ENCODE peak calls at places on chromosomes 5 and 9, in five cellular contexts. I is H1, U is H9, F is mesenchymal stem cell, Z is neuronal stem cell. H is an unnamed sample.

GRCh38 chr5:80406980-80407734 is 707 bp upstream of the ZFYVE16 start:
- DNase-seq in I (no peak), U (no peak), F (peak; percentile 77), Z (peak; percentile 4), H (peak; percentile 57)

GRCh38 chr5:94103507-94104245 is 362.3 kb upstream of the POU5F2 start:
- DNase-seq in I (no peak), U (no peak), F (no peak), Z (no peak), H (no peak)

GRCh38 chr5:143653256-143653655 is 158.7 kb upstream of the HMHB1 start:
- DNase-seq in I (no peak), U (no peak), F (no peak), Z (no peak), H (peak; percentile 47)

GRCh38 chr5:38193015-38193581 is 65.3 kb upstream of the EGFLAM start:
- DNase-seq in I (peak; percentile 36), U (peak; percentile 74), F (peak; percentile 61), Z (peak; percentile 59), H (peak; percentile 84)

GRCh38 chr9:103372828-103373227 is 377.7 kb downstream of the CYLC2 start:
- DNase-seq in I (no peak), U (no peak), F (no peak), Z (no peak), H (no peak)

GRCh38 chr9:1732670-1733069 is 282.5 kb upstream of the SMARCA2 start:
- DNase-seq in I (no peak), U (no peak), F (no peak), Z (no peak), H (no peak)

GRCh38 chr5:74113987-74114386 is 488.0 kb downstream of the ARHGEF28 start:
- DNase-seq in I (no peak), U (no peak), F (no peak), Z (no peak), H (no peak)

GRCh38 chr5:139901971-139902370 is 106.4 kb downstream of the PSD2 start:
- DNase-seq in I (no peak), U (no peak), F (no peak), Z (no peak), H (no peak)

GRCh38 chr5:150670275-150670960 is 9.4 kb downstream of the MYOZ3 start:
- DNase-seq in I (no peak), U (no peak), F (peak; percentile 19), Z (no peak), H (no peak)

GRCh38 chr9:16368425-16369087 is 501.9 kb downstream of the BNC2 start:
- DNase-seq in I (no peak), U (peak; percentile 5), F (peak; percentile 6), Z (no peak), H (peak; percentile 75)

GRCh38 chr9:16369427-16369826 is 501.0 kb downstream of the BNC2 start:
- DNase-seq in I (no peak), U (peak; percentile 23), F (no peak), Z (no peak), H (no peak)

GRCh38 chr9:16364347-16364746 is 506.1 kb downstream of the BNC2 start:
- DNase-seq in I (no peak), U (peak; percentile 18), F (no peak), Z (no peak), H (no peak)

GRCh38 chr9:16371306-16371705 is 499.2 kb downstream of the BNC2 start:
- DNase-seq in I (no peak), U (peak; percentile 6), F (no peak), Z (peak; percentile 6), H (no peak)

GRCh38 chr9:16367605-16368424 is 502.7 kb downstream of the BNC2 start:
- DNase-seq in I (no peak), U (peak; percentile 17), F (peak; percentile 35), Z (no peak), H (peak; percentile 97)
- H2BK12ac ChIP-seq in I (no peak overlapping the region), U (no peak overlapping the region), F (no peak overlapping the region), Z (no peak overlapping the region), H (peak overlapping the region; percentile 94)

GRCh38 chr5:66959668-66960067 is 236.9 kb downstream of the CD180 start:
- DNase-seq in I (no peak), U (no peak), F (peak; percentile 79), Z (no peak), H (no peak)
- H2BK120ac ChIP-seq in I (no peak overlapping the region), U (no peak overlapping the region), F (no peak overlapping the region), Z (no peak overlapping the region), H (no peak overlapping the region)

DNA sequence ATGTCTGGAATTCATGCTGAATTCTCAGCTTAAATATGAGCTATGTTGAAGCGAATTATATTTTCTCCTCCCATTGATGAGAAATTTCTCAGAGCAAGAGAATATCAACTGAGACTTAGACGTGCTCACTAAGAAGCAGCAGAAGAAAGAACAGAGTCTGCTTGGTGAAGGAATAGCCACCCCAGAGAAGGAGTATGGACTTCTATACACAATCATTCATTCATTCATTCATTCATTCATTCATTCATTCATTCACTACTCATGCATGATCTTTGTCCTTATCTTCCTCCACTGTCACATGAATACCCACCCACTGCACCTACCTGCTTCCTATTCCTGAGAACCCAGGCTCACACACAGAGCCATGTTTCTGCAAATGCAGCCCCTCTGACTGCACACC is 206.6 kb downstream of the DEPDC1B start:
- DNase-seq in I (no peak), U (no peak), F (no peak), Z (no peak), H (no peak)
- H2AFZ ChIP-seq in I (no peak overlapping the region), U (no peak overlapping the region), F (no peak overlapping the region), Z (no peak overlapping the region), H (no peak overlapping the region)

GRCh38 chr5:43300112-43300511 is 13.1 kb downstream of the HMGCS1 start:
- DNase-seq in I (no peak), U (no peak), F (no peak), Z (no peak), H (no peak)
- H2BK12ac ChIP-seq in I (no peak overlapping the region), U (no peak overlapping the region), F (no peak overlapping the region), Z (no peak overlapping the region), H (no peak overlapping the region)

DNA sequence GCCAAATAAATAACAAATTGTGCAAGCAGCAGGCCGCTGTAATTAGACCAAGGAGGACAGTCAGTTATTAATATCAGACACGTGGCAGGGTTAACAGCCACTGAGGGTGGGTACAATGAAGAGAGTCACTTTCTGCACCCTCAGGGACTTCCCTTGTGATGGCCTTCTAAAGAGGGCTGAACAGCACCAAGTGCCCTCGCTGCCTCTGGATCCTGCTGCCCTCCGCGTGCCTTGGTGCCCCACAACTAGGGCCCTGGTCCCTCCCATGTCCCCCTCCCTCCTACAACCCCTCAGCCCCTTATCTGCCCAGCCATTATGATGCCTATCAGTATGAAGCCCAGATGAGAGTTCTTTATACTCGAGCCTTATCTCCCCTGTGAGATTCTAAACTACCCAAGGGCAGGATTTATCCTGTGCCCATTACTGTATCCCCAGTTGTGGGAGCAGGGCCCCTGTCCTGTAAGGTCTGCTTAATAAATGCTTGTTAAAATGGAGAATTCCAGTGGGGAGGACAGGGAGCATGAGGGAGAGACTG is 37.3 kb downstream of the PCDH1 start:
- DNase-seq in I (no peak), U (no peak), F (no peak), Z (no peak), H (no peak)
- H2BK120ac ChIP-seq in I (peak overlapping the region; percentile 12), U (no peak overlapping the region), F (no peak overlapping the region), Z (no peak overlapping the region), H (no peak overlapping the region)